ENCODE peak calls at places on chromosomes 2 and 18, in seven cellular contexts. O is NCI-H2029, P is myocyte, Q is HEK293T, N is smooth muscle cell of the brain vasculature, T is HepG2, H is cardiac muscle cell. G is an unnamed sample.

GRCh38 chr18:2898131-2898640 is 51.4 kb downstream of the EMILIN2 start:
- DNase-seq in N (no peak), O (no peak), P (no peak), T (no peak), Q (no peak), H (no peak), G (no peak)

GRCh38 chr18:68428666-68429065 is 286.2 kb downstream of the TMX3 start:
- DNase-seq in Q (no peak), O (no peak), H (no peak), T (no peak), P (peak), N (no peak), G (no peak)

GRCh38 chr2:196925768-196926561 is 542 bp downstream of the PGAP1 start:
- DNase-seq in P (peak), T (peak), N (no peak), Q (peak), O (peak), H (peak), G (no peak)

GRCh38 chr18:12990128-12990485 is 1.1 kb upstream of the CEP192 start:
- DNase-seq in P (no peak), O (no peak), H (no peak), N (no peak), Q (no peak), T (no peak), G (no peak)

GRCh38 chr18:22173928-22174301 is 4.5 kb downstream of the GATA6 start:
- DNase-seq in N (no peak), P (no peak), T (no peak), Q (no peak), O (no peak), H (peak), G (no peak)

GRCh38 chr2:223560704-223561435 is 41.3 kb downstream of the SCG2 start:
- DNase-seq in P (no peak), O (no peak), T (no peak), N (no peak), H (no peak), Q (no peak), G (peak)

GRCh38 chr2:186183406-186183805 is 302.7 kb upstream of the ZC3H15 start:
- DNase-seq in O (no peak), Q (no peak), N (no peak), H (no peak), T (no peak), P (no peak), G (no peak)

GRCh38 chr2:62201307-62201706 is 5.4 kb downstream of the B3GNT2 start:
- DNase-seq in T (no peak), O (no peak), N (no peak), P (no peak), H (no peak), Q (no peak), G (peak)

GRCh38 chr2:38098351-38099095 is 22.6 kb upstream of the CYP1B1 start:
- DNase-seq in Q (no peak), N (no peak), H (peak), P (peak), O (no peak), T (no peak), G (no peak)

GRCh38 chr2:105243961-105244360 is 2.4 kb downstream of the GPR45 start:
- DNase-seq in O (no peak), Q (peak), N (no peak), T (peak), P (no peak), H (no peak), G (no peak)

GRCh38 chr2:193690572-193690971 is 1495.8 kb upstream of the TMEFF2 start:
- DNase-seq in H (no peak), T (no peak), O (no peak), N (no peak), Q (no peak), P (no peak), G (no peak)

GRCh38 chr2:3670941-3671340 is 12.9 kb downstream of the ALLC start:
- DNase-seq in T (no peak), N (no peak), P (no peak), O (no peak), H (no peak), Q (no peak), G (no peak)

GRCh38 chr18:33579147-33579867 is 1.3 kb downstream of the ASXL3 start:
- DNase-seq in O (peak), N (no peak), P (no peak), T (no peak), Q (no peak), H (no peak), G (no peak)

GRCh38 chr2:20165677-20166509 is 59.0 kb downstream of the SDC1 start:
- DNase-seq in T (no peak), H (no peak), O (no peak), Q (no peak), N (no peak), P (no peak), G (no peak)